ENCODE peak calls at places on chromosomes 13 and 19, in five cellular contexts. B, Y, R, G and T are unnamed samples.

GRCh38 chr13:25844559-25845434 is 207.0 kb downstream of the SHISA2 start:
- DNase-seq in B (no peak), Y (no peak), R (no peak), G (no peak), T (no peak)

GRCh38 chr13:25352230-25352629 is 19.5 kb upstream of the ATP8A2 start:
- DNase-seq in B (no peak), Y (no peak), R (no peak), G (no peak), T (no peak)

GRCh38 chr19:51977346-51977745 is 9.3 kb downstream of the ZNF350 start:
- DNase-seq in B (no peak), Y (no peak), R (no peak), G (no peak), T (no peak)

GRCh38 chr13:21395953-21396352 is 63.1 kb downstream of the ZDHHC20 start:
- DNase-seq in B (no peak), Y (no peak), R (no peak), G (no peak), T (no peak)

GRCh38 chr19:48321372-48321621 is 4.1 kb upstream of the EMP3 start:
- DNase-seq in B (peak; percentile 96), Y (peak; percentile 98), R (peak; percentile 96), G (peak; percentile 99), T (peak; percentile 90)

GRCh38 chr19:23415561-23416191 is 20.4 kb upstream of the ZNF91 start:
- DNase-seq in B (peak; percentile 46), Y (peak; percentile 46), R (peak; percentile 33), G (no peak), T (peak; percentile 65)

GRCh38 chr19:11382898-11383705 is 1.0 kb downstream of the EPOR start:
- DNase-seq in B (peak; percentile 60), Y (peak; percentile 61), R (peak; percentile 30), G (no peak), T (peak; percentile 61)

GRCh38 chr13:27419333-27419732 is 5.1 kb upstream of the GTF3A start:
- DNase-seq in B (no peak), Y (no peak), R (no peak), G (no peak), T (no peak)

GRCh38 chr19:34265221-34265650 is 10.9 kb downstream of the GARRE1 start:
- DNase-seq in B (peak; percentile 31), Y (no peak), R (peak; percentile 37), G (peak; percentile 31), T (no peak)

GRCh38 chr13:77930430-77930829 is 11.8 kb upstream of the EDNRB start:
- DNase-seq in B (no peak), Y (no peak), R (no peak), G (no peak), T (no peak)
- H3K27ac ChIP-seq in B (no peak overlapping the region), Y (no peak overlapping the region), R (no peak overlapping the region), G (no peak overlapping the region), T (no peak overlapping the region)

DNA sequence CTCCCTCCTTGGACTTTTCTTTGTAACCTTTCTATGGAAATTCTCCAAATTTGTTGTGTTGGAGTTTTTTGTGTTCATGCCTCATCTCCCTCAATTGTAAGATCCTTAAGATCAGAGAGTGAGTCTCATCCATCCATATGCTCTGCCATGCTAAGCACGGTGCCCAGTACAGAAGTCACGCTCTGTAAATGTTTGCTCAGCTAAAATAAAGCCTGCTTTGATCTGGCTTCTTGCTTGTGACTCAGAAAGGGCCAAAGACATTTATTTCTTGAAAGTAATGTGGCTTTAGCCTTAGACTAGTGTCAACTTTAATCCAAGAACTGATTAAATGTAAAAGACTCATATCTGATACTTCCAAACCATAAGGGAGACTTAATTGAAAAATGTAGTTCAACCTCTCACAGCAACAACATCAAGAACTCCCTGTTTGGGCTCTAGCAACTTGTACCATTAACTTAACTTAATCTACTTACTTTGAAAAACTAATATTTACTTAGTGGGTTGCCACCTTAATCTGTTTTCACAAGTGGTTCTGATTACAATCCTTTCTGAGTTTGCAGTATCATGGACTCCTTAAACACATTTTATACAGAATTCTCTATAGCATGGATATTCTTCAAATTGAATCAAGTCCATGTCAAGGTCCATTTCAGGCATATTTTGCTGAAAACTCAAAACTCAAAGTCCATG is 100.2 kb downstream of the KL start:
- DNase-seq in B (no peak), Y (no peak), R (no peak), G (no peak), T (no peak)
- H3K4me1 ChIP-seq in B (peaks cover 35% of the 10 kb centered on the region), Y (peaks cover 13% of the 10 kb centered on the region), R (peaks cover under 1% of the 10 kb centered on the region), G (peaks cover 5% of the 10 kb centered on the region), T (no peaks in the 10 kb centered on the region)

GRCh38 chr19:56567274-56568120 is at the start of gene ZNF470:
- DNase-seq in B (peak; percentile 97), Y (peak; percentile 96), R (peak; percentile 95), G (peak; percentile 94), T (peak; percentile 97)
- H3K9me3 ChIP-seq in B (peaks cover 89% of the 10 kb centered on the region), Y (peaks cover 18% of the 10 kb centered on the region), R (peaks cover 77% of the 10 kb centered on the region), G (peaks cover 42% of the 10 kb centered on the region), T (peaks cover 29% of the 10 kb centered on the region)

DNA sequence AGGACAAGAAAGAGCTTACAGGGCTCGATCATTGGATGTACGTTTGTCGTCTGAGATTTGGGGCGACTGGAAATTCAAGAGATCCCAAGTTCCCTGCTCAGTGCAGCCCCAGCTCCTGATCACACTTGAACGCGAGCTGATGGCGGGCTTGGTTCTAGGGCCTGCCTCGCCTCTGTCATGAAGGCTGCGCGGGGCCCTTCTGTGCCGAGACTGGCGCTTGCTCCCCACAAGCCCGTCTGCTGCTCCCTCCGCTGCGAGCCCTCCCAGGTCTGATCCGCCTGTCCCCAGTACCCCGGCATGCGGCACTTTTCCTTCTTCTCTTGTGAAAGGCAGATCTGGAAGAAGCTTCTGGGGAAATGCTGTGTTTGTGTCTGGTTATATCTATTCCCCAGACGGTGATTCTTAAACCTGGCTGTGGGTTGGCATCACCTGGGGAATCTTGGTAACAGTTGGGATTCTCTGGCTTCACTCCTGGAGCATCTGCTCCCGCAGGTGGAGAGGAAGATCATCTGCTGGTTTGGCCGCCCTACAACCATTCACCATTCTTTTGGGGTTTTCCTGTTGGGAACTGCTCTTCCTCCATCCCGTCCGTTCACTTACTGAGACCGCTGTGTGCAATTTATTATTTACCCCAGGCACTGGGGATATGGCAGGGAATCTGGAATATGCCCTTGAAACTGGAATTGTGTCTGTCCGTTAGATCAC is 43.6 kb downstream of the SIPA1L3 start:
- DNase-seq in B (no peak), Y (no peak), R (no peak), G (no peak), T (no peak)
- H3K27ac ChIP-seq in B (no peak overlapping the region), Y (no peak overlapping the region), R (no peak overlapping the region), G (no peak overlapping the region), T (no peak overlapping the region)

DNA sequence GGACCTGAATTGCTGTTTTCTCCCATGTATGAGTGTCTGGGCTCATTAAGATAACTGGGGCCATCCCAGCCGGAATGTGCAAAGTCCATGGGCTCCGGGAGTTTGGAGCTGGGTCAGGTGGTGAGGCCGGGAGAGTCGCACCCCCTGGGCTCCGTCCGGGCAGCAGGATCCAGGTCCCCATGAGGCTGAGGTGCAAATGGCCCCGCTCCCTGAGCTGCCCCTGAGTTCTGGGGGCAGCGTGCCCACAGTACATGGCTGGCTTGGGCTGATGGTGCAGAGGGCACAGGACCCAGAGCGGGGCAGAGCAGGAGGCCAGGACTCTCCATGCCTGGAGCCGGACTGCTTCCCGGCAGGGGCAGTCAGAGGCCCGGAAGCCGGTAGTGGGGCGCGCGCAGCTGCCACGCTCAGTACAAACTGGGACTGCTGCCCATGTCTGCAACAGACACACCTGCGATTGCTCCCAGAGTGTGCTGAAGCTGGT is 136.0 kb downstream of the KDM4B start:
- DNase-seq in B (no peak), Y (no peak), R (no peak), G (no peak), T (no peak)
- H3K4me1 ChIP-seq in B (peaks cover 64% of the 10 kb centered on the region), Y (peaks cover 2% of the 10 kb centered on the region), R (no peaks in the 10 kb centered on the region), G (no peaks in the 10 kb centered on the region), T (peaks cover 8% of the 10 kb centered on the region)

GRCh38 chr19:55716531-55716930 is 21.7 kb downstream of the NLRP9 start:
- DNase-seq in B (no peak), Y (no peak), R (no peak), G (no peak), T (no peak)
- H3K9me3 ChIP-seq in B (peaks cover 12% of the 10 kb centered on the region), Y (peaks cover 6% of the 10 kb centered on the region), R (peaks cover 4% of the 10 kb centered on the region), G (no peaks in the 10 kb centered on the region), T (peaks cover under 1% of the 10 kb centered on the region)

GRCh38 chr19:40809358-40810086 is 10.5 kb downstream of the EGLN2 start:
- DNase-seq in B (no peak), Y (no peak), R (no peak), G (peak; percentile 36), T (no peak)
- H3K27ac ChIP-seq in B (peak overlapping the region; percentile 99), Y (no peak overlapping the region), R (peak overlapping the region; percentile 75), G (peak overlapping the region; percentile 81), T (no peak overlapping the region)

GRCh38 chr19:38032151-38032550 is 125.1 kb downstream of the SIPA1L3 start:
- DNase-seq in B (no peak), Y (no peak), R (no peak), G (no peak), T (no peak)
- H3K4me1 ChIP-seq in B (peaks cover 15% of the 10 kb centered on the region), Y (peaks cover 12% of the 10 kb centered on the region), R (no peaks in the 10 kb centered on the region), G (peaks cover 11% of the 10 kb centered on the region), T (peaks cover 18% of the 10 kb centered on the region)

GRCh38 chr13:110512198-110512740 is 49.3 kb downstream of the RAB20 start:
- DNase-seq in B (no peak), Y (no peak), R (no peak), G (no peak), T (no peak)
- H3K9me3 ChIP-seq in B (no peaks in the 10 kb centered on the region), Y (no peaks in the 10 kb centered on the region), R (no peaks in the 10 kb centered on the region), G (no peaks in the 10 kb centered on the region), T (no peaks in the 10 kb centered on the region)

DNA sequence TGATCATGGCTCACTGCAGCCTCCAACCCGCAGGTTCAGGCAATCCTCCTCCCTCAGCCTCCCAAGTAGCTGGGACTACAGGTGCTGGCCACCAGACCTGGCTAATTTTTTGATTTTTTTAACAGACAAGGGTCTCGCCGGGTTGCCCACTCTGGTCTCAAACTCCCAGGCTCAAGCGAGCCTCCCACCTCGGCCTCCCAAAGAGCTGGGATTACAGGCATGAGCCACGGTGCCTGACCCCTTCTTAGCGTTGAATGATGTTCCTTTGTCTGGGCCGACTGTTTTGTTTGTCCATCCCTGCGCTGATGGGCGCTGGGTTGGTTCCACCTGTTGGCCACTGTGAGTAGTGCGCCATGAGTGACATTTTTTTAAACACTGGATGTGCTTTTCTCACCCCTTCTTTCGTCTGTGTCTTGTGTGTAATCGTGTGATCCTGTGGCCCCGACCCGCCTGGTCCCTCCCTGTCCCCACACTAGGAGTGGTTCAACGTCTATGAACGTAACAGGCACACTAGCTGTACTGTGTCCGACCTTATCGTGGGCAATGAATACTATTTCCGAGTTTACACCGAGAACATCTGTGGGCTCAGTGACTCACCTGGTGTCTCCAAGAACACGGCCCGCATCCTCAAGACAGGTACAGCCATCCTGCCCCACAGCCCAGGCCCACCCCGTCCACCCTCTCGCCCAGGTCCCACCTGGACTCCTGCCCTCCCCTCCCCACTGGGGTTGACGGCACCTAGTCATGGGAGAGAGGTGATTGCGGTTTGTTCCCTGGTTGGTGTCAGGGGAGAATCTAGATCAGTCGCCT is 15.0 kb upstream of the EMC10 start:
- DNase-seq in B (peak; percentile 36), Y (peak; percentile 64), R (peak; percentile 38), G (no peak), T (peak; percentile 84)
- H3K27ac ChIP-seq in B (no peak overlapping the region), Y (no peak overlapping the region), R (no peak overlapping the region), G (no peak overlapping the region), T (no peak overlapping the region)